ENCODE peak calls at places on chromosomes 7 and 10, in ten cellular contexts. F, I, Y, R, Z, J, G, A, Q and P are unnamed samples.

GRCh38 chr7:157576415-157576814 is 239.6 kb downstream of the DNAJB6 start:
- DNase-seq in F (no peak), I (no peak), Y (peak), R (no peak), Z (no peak), J (peak), G (no peak), A (peak), Q (no peak), P (no peak)

GRCh38 chr7:83739527-83739926 is 90.6 kb upstream of the SEMA3E start:
- DNase-seq in F (no peak), I (no peak), Y (no peak), R (no peak), Z (no peak), J (no peak), G (no peak), A (no peak), Q (no peak), P (no peak)

GRCh38 chr10:93139059-93139658 is 65.5 kb downstream of the CYP26A1 start:
- DNase-seq in F (no peak), I (no peak), Y (no peak), R (no peak), Z (no peak), J (no peak), G (no peak), A (no peak), Q (no peak), P (no peak)

GRCh38 chr10:123760648-123761428 is 94.7 kb downstream of the GPR26 start:
- DNase-seq in F (no peak), I (no peak), Y (no peak), R (no peak), Z (no peak), J (no peak), G (no peak), A (no peak), Q (no peak), P (no peak)

GRCh38 chr7:13633857-13634256 is 355.6 kb downstream of the ETV1 start:
- DNase-seq in F (no peak), I (no peak), Y (no peak), R (no peak), Z (no peak), J (no peak), G (no peak), A (no peak), Q (peak), P (no peak)

GRCh38 chr10:44977287-44978212 is 1.1 kb downstream of the DEPP1 start:
- DNase-seq in F (no peak), I (no peak), Y (no peak), R (no peak), Z (no peak), J (no peak), G (peak), A (peak), Q (no peak), P (no peak)

GRCh38 chr10:61973169-61973568 is 71.7 kb downstream of the ARID5B start:
- DNase-seq in F (no peak), I (no peak), Y (no peak), R (no peak), Z (no peak), J (no peak), G (no peak), A (no peak), Q (no peak), P (no peak)

GRCh38 chr10:102344067-102344466 is 51.4 kb upstream of the NFKB2 start:
- DNase-seq in F (no peak), I (no peak), Y (no peak), R (peak), Z (no peak), J (no peak), G (no peak), A (no peak), Q (peak), P (no peak)

GRCh38 chr10:51029172-51029641 is 45.1 kb upstream of the PRKG1 start:
- DNase-seq in F (no peak), I (no peak), Y (no peak), R (no peak), Z (no peak), J (no peak), G (no peak), A (no peak), Q (peak), P (no peak)

GRCh38 chr10:84375011-84375410 is 46.6 kb downstream of the CCSER2 start:
- DNase-seq in F (no peak), I (peak), Y (no peak), R (no peak), Z (peak), J (peak), G (no peak), A (no peak), Q (peak), P (peak)

GRCh38 chr7:6536262-6536770 is 14.9 kb downstream of the GRID2IP start:
- DNase-seq in F (no peak), I (no peak), Y (no peak), R (no peak), Z (no peak), J (no peak), G (no peak), A (peak), Q (no peak), P (no peak)

GRCh38 chr7:36261019-36261754 is 108.1 kb downstream of the EEPD1 start:
- DNase-seq in F (no peak), I (no peak), Y (no peak), R (no peak), Z (no peak), J (no peak), G (no peak), A (no peak), Q (peak), P (no peak)

GRCh38 chr7:94856643-94857042 is 50.8 kb upstream of the PPP1R9A start:
- DNase-seq in F (no peak), I (no peak), Y (no peak), R (no peak), Z (no peak), J (no peak), G (no peak), A (no peak), Q (no peak), P (no peak)

GRCh38 chr7:30163231-30163894 is 28.6 kb downstream of the MTURN start:
- DNase-seq in F (no peak), I (peak), Y (peak), R (no peak), Z (no peak), J (peak), G (no peak), A (no peak), Q (no peak), P (peak)

GRCh38 chr10:94077042-94077441 is 83.3 kb downstream of the PLCE1 start:
- DNase-seq in F (no peak), I (no peak), Y (no peak), R (no peak), Z (no peak), J (no peak), G (no peak), A (no peak), Q (no peak), P (no peak)

GRCh38 chr7:7639847-7640220 is 718 bp upstream of the UMAD1 start:
- DNase-seq in F (no peak), I (no peak), Y (no peak), R (no peak), Z (no peak), J (peak), G (no peak), A (peak), Q (peak), P (peak)

GRCh38 chr7:139431010-139431409 is 52.5 kb downstream of the KLRG2 start:
- DNase-seq in F (no peak), I (no peak), Y (no peak), R (no peak), Z (peak), J (peak), G (no peak), A (no peak), Q (no peak), P (no peak)

GRCh38 chr7:909358-910329 is 33.3 kb downstream of the GET4 start:
- DNase-seq in F (peak), I (no peak), Y (peak), R (peak), Z (no peak), J (peak), G (no peak), A (peak), Q (peak), P (peak)

GRCh38 chr10:71746344-71747037 is 26.8 kb downstream of the VSIR start:
- DNase-seq in F (no peak), I (peak), Y (peak), R (no peak), Z (no peak), J (peak), G (no peak), A (peak), Q (no peak), P (peak)

GRCh38 chr7:77687747-77688144 is 8.5 kb upstream of the RSBN1L start:
- DNase-seq in F (no peak), I (no peak), Y (no peak), R (no peak), Z (no peak), J (no peak), G (no peak), A (no peak), Q (no peak), P (no peak)

GRCh38 chr7:130274983-130275649 is 8.5 kb downstream of the CPA2 start:
- DNase-seq in F (no peak), I (no peak), Y (no peak), R (no peak), Z (no peak), J (no peak), G (no peak), A (no peak), Q (no peak), P (no peak)

GRCh38 chr10:124000792-124001201 is 92.6 kb downstream of the CHST15 start:
- DNase-seq in F (no peak), I (no peak), Y (no peak), R (peak), Z (no peak), J (no peak), G (no peak), A (no peak), Q (no peak), P (no peak)

GRCh38 chr7:125119559-125120115 is 190.0 kb upstream of the POT1 start:
- DNase-seq in F (no peak), I (no peak), Y (no peak), R (no peak), Z (no peak), J (no peak), G (no peak), A (no peak), Q (no peak), P (no peak)

GRCh38 chr10:33321516-33321915 is 13.0 kb downstream of the NRP1 start:
- DNase-seq in F (no peak), I (no peak), Y (no peak), R (no peak), Z (no peak), J (no peak), G (no peak), A (no peak), Q (no peak), P (no peak)

GRCh38 chr7:8515786-8516185 is 82.4 kb downstream of the NXPH1 start:
- DNase-seq in F (no peak), I (no peak), Y (no peak), R (no peak), Z (no peak), J (no peak), G (no peak), A (no peak), Q (no peak), P (no peak)

GRCh38 chr7:11373546-11374142 is 400.0 kb downstream of the PHF14 start:
- DNase-seq in F (no peak), I (peak), Y (no peak), R (no peak), Z (peak), J (no peak), G (no peak), A (no peak), Q (no peak), P (peak)

GRCh38 chr7:1571261-1571650 is 1.4 kb upstream of the PSMG3 start:
- DNase-seq in F (no peak), I (no peak), Y (no peak), R (no peak), Z (no peak), J (no peak), G (no peak), A (no peak), Q (peak), P (no peak)

GRCh38 chr10:110634527-110635209 is 9.5 kb upstream of the RBM20 start:
- DNase-seq in F (no peak), I (no peak), Y (peak), R (no peak), Z (no peak), J (peak), G (no peak), A (peak), Q (no peak), P (no peak)

GRCh38 chr10:114308470-114309110 is 69.5 kb downstream of the VWA2 start:
- DNase-seq in F (no peak), I (no peak), Y (no peak), R (no peak), Z (no peak), J (no peak), G (no peak), A (no peak), Q (no peak), P (no peak)

GRCh38 chr10:55370021-55370420 is 569.0 kb upstream of the PCDH15 start:
- DNase-seq in F (no peak), I (no peak), Y (no peak), R (no peak), Z (no peak), J (no peak), G (no peak), A (no peak), Q (no peak), P (no peak)

GRCh38 chr10:84375881-84376280 is 47.5 kb downstream of the CCSER2 start:
- DNase-seq in F (no peak), I (no peak), Y (no peak), R (no peak), Z (no peak), J (no peak), G (no peak), A (no peak), Q (no peak), P (no peak)

GRCh38 chr7:113289140-113289740 is 170.9 kb upstream of the SMIM30 start:
- DNase-seq in F (no peak), I (no peak), Y (no peak), R (no peak), Z (peak), J (peak), G (no peak), A (no peak), Q (peak), P (peak)

GRCh38 chr10:37619336-37619735 is 238.1 kb downstream of the ZNF248 start:
- DNase-seq in F (no peak), I (no peak), Y (no peak), R (no peak), Z (no peak), J (no peak), G (no peak), A (no peak), Q (no peak), P (no peak)

DNA sequence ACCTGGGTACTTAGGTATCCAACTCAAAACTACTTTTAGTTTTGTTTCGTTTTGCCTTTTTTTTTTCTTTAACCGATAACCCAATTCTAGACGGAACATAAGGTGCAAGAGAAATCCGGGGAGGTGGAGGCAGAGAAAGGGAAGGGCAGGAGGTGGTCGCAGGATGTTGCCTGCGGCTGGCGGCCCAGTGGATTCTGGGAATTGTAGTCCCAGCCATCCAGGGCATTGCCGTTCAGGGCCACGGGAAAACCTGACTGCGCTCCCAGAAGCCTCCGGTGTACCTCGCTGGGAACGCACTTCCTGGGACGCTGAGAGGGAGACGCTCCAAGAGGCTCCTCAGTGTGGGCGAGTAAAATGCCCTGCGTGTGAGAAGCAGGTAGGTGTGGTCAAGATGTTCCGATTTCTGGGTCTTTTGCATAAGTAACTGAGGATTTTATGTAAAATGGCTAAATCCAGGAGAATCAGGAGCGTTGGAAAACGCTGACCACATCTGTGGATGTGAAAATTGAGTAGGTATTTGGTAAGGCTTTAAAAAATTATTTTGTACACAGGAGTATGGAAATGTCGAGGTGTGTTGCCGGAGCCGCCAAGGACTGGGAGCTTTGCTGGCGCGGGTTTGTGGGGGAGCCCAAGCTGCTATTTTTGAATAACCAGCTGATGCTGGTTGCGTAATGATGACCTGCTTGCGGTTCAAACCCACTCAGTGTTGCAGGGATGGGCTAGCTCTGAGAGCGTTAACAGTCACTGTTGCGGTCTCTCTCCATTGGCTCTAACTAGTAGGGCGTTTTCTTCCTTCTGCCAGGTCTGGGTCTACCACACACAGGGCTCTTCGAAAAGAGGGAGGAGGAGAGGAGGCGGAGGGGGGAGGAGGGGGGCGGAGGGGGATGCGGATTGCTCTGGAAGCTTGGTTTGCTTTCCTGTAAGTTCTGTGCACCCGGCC is at the start of gene CLDN12:
- DNase-seq in F (peak), I (peak), Y (peak), R (peak), Z (peak), J (peak), G (peak), A (peak), Q (peak), P (peak)
- TF ChIP-seq POLR2A in F (peak), I (peak), Y (peak), R (peak), Z (peak), J (peak), G (peak), A (peak), Q (peak), P (peak)

DNA sequence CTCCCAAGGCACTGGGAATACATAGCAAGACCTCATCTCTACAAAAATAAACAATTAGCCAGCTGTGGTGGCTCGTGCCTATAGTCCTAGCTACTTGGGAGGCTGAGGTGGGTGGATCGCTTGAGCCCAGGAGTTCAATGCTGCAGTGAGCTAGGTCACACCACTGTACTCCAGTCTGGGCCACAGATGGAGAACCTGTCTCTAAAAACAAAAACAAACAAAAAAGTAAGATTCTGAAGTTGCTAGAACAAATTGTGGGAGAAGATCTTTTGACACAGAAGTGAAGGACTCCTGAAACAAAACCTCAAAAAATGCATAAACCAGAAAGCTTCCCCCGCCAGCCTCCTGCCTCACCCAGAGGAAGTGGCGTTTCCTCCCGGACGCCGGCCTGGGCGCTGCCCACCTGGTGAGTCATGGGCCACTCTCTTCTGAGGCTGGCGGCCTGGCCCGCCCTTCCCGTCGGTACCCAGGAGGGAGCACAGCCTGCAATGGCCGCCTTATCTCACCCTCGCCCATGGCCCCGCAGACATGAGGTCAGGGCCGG is 25.4 kb upstream of the ELN start:
- DNase-seq in F (no peak), I (no peak), Y (peak), R (peak), Z (peak), J (peak), G (no peak), A (peak), Q (peak), P (no peak)
- TF ChIP-seq POLR2A in F (no peak), I (no peak), Y (no peak), R (peak), Z (peak), J (no peak), G (no peak), A (no peak), Q (no peak), P (no peak)

GRCh38 chr7:98281757-98282652 is 519 bp downstream of the BRI3 start:
- DNase-seq in F (peak), I (peak), Y (peak), R (no peak), Z (no peak), J (peak), G (peak), A (peak), Q (no peak), P (peak)
- TF ChIP-seq POLR2A in F (peak), I (no peak), Y (no peak), R (peak), Z (no peak), J (no peak), G (no peak), A (no peak), Q (peak), P (no peak)

DNA sequence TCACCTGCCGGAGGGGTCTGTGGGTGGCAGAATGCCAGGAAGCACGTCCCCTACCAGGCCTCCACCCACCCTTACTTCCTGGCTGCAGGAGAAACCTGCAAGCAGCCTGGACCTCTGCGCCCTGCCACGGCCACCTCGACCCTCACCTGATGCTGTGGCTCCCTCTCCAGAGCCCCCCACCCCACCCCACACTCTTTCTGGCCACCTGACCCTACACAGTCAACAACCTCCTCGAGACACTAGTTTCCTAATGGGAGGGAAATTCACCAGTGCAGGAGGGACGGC is 91.3 kb downstream of the PRKAG2 start:
- DNase-seq in F (no peak), I (no peak), Y (no peak), R (no peak), Z (no peak), J (no peak), G (no peak), A (no peak), Q (no peak), P (no peak)
- TF ChIP-seq POLR2A in F (no peak), I (no peak), Y (no peak), R (no peak), Z (no peak), J (no peak), G (no peak), A (no peak), Q (no peak), P (no peak)

GRCh38 chr7:19060870-19061269 is 56.6 kb downstream of the TWIST1 start:
- DNase-seq in F (no peak), I (no peak), Y (no peak), R (no peak), Z (no peak), J (no peak), G (no peak), A (no peak), Q (peak), P (no peak)
- TF ChIP-seq POLR2A in F (no peak), I (no peak), Y (no peak), R (no peak), Z (no peak), J (no peak), G (no peak), A (no peak), Q (no peak), P (no peak)

GRCh38 chr10:27242951-27243551 is 2.5 kb upstream of the ACBD5 start:
- DNase-seq in F (no peak), I (no peak), Y (peak), R (no peak), Z (peak), J (peak), G (peak), A (peak), Q (peak), P (peak)
- TF ChIP-seq POLR2A in F (peak), I (peak), Y (no peak), R (no peak), Z (peak), J (no peak), G (no peak), A (peak), Q (no peak), P (peak)